ENCODE peak calls at places on chromosomes 13 and 19, in five cellular contexts. B, G, Y, P and D are unnamed samples.

GRCh38 chr19:51749979-51750378 is 1.7 kb downstream of the FPR1 start:
- DNase-seq in B (no peak), G (no peak), Y (no peak), P (no peak), D (no peak)

GRCh38 chr19:38412961-38413360 is 10.1 kb downstream of the FAM98C start:
- DNase-seq in B (no peak), G (no peak), Y (no peak), P (no peak), D (no peak)

GRCh38 chr13:68551701-68552522 is 1321.8 kb upstream of the PCDH9 start:
- DNase-seq in B (no peak), G (no peak), Y (no peak), P (no peak), D (no peak)

GRCh38 chr13:77002590-77003190 is 10.8 kb downstream of the CLN5 start:
- DNase-seq in B (no peak), G (no peak), Y (no peak), P (peak), D (no peak)

GRCh38 chr19:51250786-51251452 is at the start of gene SIGLECL1:
- DNase-seq in B (no peak), G (no peak), Y (no peak), P (no peak), D (no peak)

GRCh38 chr19:54791476-54791875 is 11.9 kb upstream of the KIR2DL4 start:
- DNase-seq in B (no peak), G (no peak), Y (no peak), P (no peak), D (no peak)

GRCh38 chr13:51811920-51812328 is 8.0 kb upstream of the DHRS12 start:
- DNase-seq in B (no peak), G (no peak), Y (no peak), P (no peak), D (no peak)

GRCh38 chr13:111114362-111115050 is 604 bp upstream of the ARHGEF7 start:
- DNase-seq in B (no peak), G (no peak), Y (no peak), P (peak), D (peak)

GRCh38 chr13:110715395-110716234 is 2.1 kb downstream of the ING1 start:
- DNase-seq in B (peak), G (peak), Y (peak), P (peak), D (peak)

GRCh38 chr13:106535552-106536243 is at the start of gene EFNB2:
- DNase-seq in B (peak), G (peak), Y (peak), P (peak), D (peak)